ENCODE peak calls at places on chromosomes 2 and 18, in four cellular contexts. One of them, this sample, is unnamed.

GRCh38 chr2:207258191-207258991 is 92.6 kb upstream of the KLF7 start:
- DNase-seq in NB4: peak
- DNase-seq in foreskin keratinocyte: peak
- DNase-seq in body of pancreas: no peak
- DNase-seq in this sample: no peak

GRCh38 chr2:164710252-164710633 is 89.0 kb upstream of the GRB14 start:
- DNase-seq in NB4: no peak
- DNase-seq in foreskin keratinocyte: peak
- DNase-seq in body of pancreas: no peak
- DNase-seq in this sample: no peak

GRCh38 chr2:120830096-120830830 is 94.6 kb downstream of the GLI2 start:
- DNase-seq in NB4: no peak
- DNase-seq in foreskin keratinocyte: no peak
- DNase-seq in body of pancreas: no peak
- DNase-seq in this sample: no peak

GRCh38 chr2:6676245-6676644 is 189.5 kb downstream of the CMPK2 start:
- DNase-seq in NB4: no peak
- DNase-seq in foreskin keratinocyte: peak
- DNase-seq in body of pancreas: no peak
- DNase-seq in this sample: no peak

GRCh38 chr2:189411860-189412259 is 29.4 kb upstream of the WDR75 start:
- DNase-seq in NB4: no peak
- DNase-seq in foreskin keratinocyte: no peak
- DNase-seq in body of pancreas: no peak
- DNase-seq in this sample: no peak

GRCh38 chr2:44929680-44930273 is 11.7 kb upstream of the SIX3 start:
- DNase-seq in NB4: peak
- DNase-seq in foreskin keratinocyte: no peak
- DNase-seq in body of pancreas: no peak
- DNase-seq in this sample: no peak

GRCh38 chr2:148524519-148524919 is 120.0 kb upstream of the EPC2 start:
- DNase-seq in NB4: no peak
- DNase-seq in foreskin keratinocyte: no peak
- DNase-seq in body of pancreas: no peak
- DNase-seq in this sample: no peak

GRCh38 chr2:168495524-168495923 is 39.5 kb downstream of the CERS6 start:
- DNase-seq in NB4: no peak
- DNase-seq in foreskin keratinocyte: no peak
- DNase-seq in body of pancreas: no peak
- DNase-seq in this sample: no peak

GRCh38 chr2:113407446-113408099 is 29.9 kb upstream of the ZNG1B start:
- DNase-seq in NB4: peak
- DNase-seq in foreskin keratinocyte: no peak
- DNase-seq in body of pancreas: no peak
- DNase-seq in this sample: no peak

GRCh38 chr2:149204686-149205085 is 125.7 kb upstream of the LYPD6 start:
- DNase-seq in NB4: no peak
- DNase-seq in foreskin keratinocyte: no peak
- DNase-seq in body of pancreas: no peak
- DNase-seq in this sample: no peak

GRCh38 chr18:48548921-48549320 is 10.1 kb downstream of the CTIF start:
- DNase-seq in NB4: no peak
- DNase-seq in foreskin keratinocyte: no peak
- DNase-seq in body of pancreas: no peak
- DNase-seq in this sample: no peak

GRCh38 chr2:12004713-12005112 is 258.3 kb downstream of the LPIN1 start:
- DNase-seq in NB4: no peak
- DNase-seq in foreskin keratinocyte: no peak
- DNase-seq in body of pancreas: no peak
- DNase-seq in this sample: no peak

GRCh38 chr18:29218101-29218500 is 1041.2 kb upstream of the CDH2 start:
- DNase-seq in NB4: no peak
- DNase-seq in foreskin keratinocyte: no peak
- DNase-seq in body of pancreas: no peak
- DNase-seq in this sample: no peak

GRCh38 chr2:171523969-171524401 is 1.7 kb downstream of the CYBRD1 start:
- DNase-seq in NB4: peak
- DNase-seq in foreskin keratinocyte: peak
- DNase-seq in body of pancreas: no peak
- DNase-seq in this sample: peak

GRCh38 chr2:86225581-86225980 is 26.3 kb downstream of the MRPL35 start:
- DNase-seq in NB4: peak
- DNase-seq in foreskin keratinocyte: no peak
- DNase-seq in body of pancreas: no peak
- DNase-seq in this sample: no peak

GRCh38 chr18:65498605-65499004 is 252.2 kb upstream of the CDH7 start:
- DNase-seq in NB4: no peak
- DNase-seq in foreskin keratinocyte: no peak
- DNase-seq in body of pancreas: no peak
- DNase-seq in this sample: no peak

GRCh38 chr18:46711444-46711863 is 45.4 kb downstream of the ST8SIA5 start:
- DNase-seq in NB4: peak
- DNase-seq in foreskin keratinocyte: no peak
- DNase-seq in body of pancreas: no peak
- DNase-seq in this sample: no peak

GRCh38 chr2:23712756-23713151 is 214.2 kb downstream of the ATAD2B start:
- DNase-seq in NB4: no peak
- DNase-seq in foreskin keratinocyte: no peak
- DNase-seq in body of pancreas: no peak
- DNase-seq in this sample: no peak

GRCh38 chr2:187003038-187003543 is 154.1 kb upstream of the ZSWIM2 start:
- DNase-seq in NB4: no peak
- DNase-seq in foreskin keratinocyte: no peak
- DNase-seq in body of pancreas: no peak
- DNase-seq in this sample: peak

GRCh38 chr2:72803626-72804320 is 22.1 kb downstream of the EXOC6B start:
- DNase-seq in NB4: no peak
- DNase-seq in foreskin keratinocyte: no peak
- DNase-seq in body of pancreas: no peak
- DNase-seq in this sample: no peak

GRCh38 chr2:225824748-225825449 is 425.4 kb downstream of the NYAP2 start:
- DNase-seq in NB4: no peak
- DNase-seq in foreskin keratinocyte: no peak
- DNase-seq in body of pancreas: no peak
- DNase-seq in this sample: no peak

GRCh38 chr2:231396058-231396821 is 730 bp downstream of the B3GNT7 start:
- DNase-seq in NB4: no peak
- DNase-seq in foreskin keratinocyte: no peak
- DNase-seq in body of pancreas: no peak
- DNase-seq in this sample: no peak

GRCh38 chr2:113167115-113167932 is 6.4 kb upstream of the PSD4 start:
- DNase-seq in NB4: peak
- DNase-seq in foreskin keratinocyte: no peak
- DNase-seq in body of pancreas: peak
- DNase-seq in this sample: no peak

GRCh38 chr2:180370476-180371205 is 363.5 kb upstream of the CWC22 start:
- DNase-seq in NB4: no peak
- DNase-seq in foreskin keratinocyte: no peak
- DNase-seq in body of pancreas: no peak
- DNase-seq in this sample: no peak

GRCh38 chr18:61669320-61669719 is 223.5 kb downstream of the RNF152 start:
- DNase-seq in NB4: no peak
- DNase-seq in foreskin keratinocyte: no peak
- DNase-seq in body of pancreas: no peak
- DNase-seq in this sample: no peak

GRCh38 chr2:187499941-187500532 is 52.0 kb upstream of the CALCRL start:
- DNase-seq in NB4: peak
- DNase-seq in foreskin keratinocyte: peak
- DNase-seq in body of pancreas: peak
- DNase-seq in this sample: peak

GRCh38 chr2:98899041-98899702 is 36.9 kb downstream of the CRACDL start:
- DNase-seq in NB4: no peak
- DNase-seq in foreskin keratinocyte: no peak
- DNase-seq in body of pancreas: no peak
- DNase-seq in this sample: no peak

GRCh38 chr2:27407798-27408491 is 1.4 kb downstream of the PPM1G start:
- DNase-seq in NB4: peak
- DNase-seq in foreskin keratinocyte: no peak
- DNase-seq in body of pancreas: no peak
- DNase-seq in this sample: peak

GRCh38 chr2:39379643-39380524 is 57.2 kb downstream of the MAP4K3 start:
- DNase-seq in NB4: peak
- DNase-seq in foreskin keratinocyte: peak
- DNase-seq in body of pancreas: no peak
- DNase-seq in this sample: peak

GRCh38 chr2:157476915-157477709 is 33.2 kb upstream of the CYTIP start:
- DNase-seq in NB4: no peak
- DNase-seq in foreskin keratinocyte: no peak
- DNase-seq in body of pancreas: no peak
- DNase-seq in this sample: no peak

GRCh38 chr2:100755441-100755840 is 64.5 kb upstream of the NPAS2 start:
- DNase-seq in NB4: no peak
- DNase-seq in foreskin keratinocyte: peak
- DNase-seq in body of pancreas: no peak
- DNase-seq in this sample: no peak

GRCh38 chr18:37287601-37288000 is 278.0 kb downstream of the CELF4 start:
- DNase-seq in NB4: no peak
- DNase-seq in foreskin keratinocyte: no peak
- DNase-seq in body of pancreas: no peak
- DNase-seq in this sample: no peak

GRCh38 chr2:202091476-202091875 is 18.4 kb downstream of the KIAA2012 start:
- DNase-seq in NB4: peak
- DNase-seq in foreskin keratinocyte: no peak
- DNase-seq in body of pancreas: no peak
- DNase-seq in this sample: no peak

GRCh38 chr2:116440104-116440653 is 1374.3 kb upstream of the DDX18 start:
- DNase-seq in NB4: no peak
- DNase-seq in foreskin keratinocyte: no peak
- DNase-seq in body of pancreas: no peak
- DNase-seq in this sample: no peak

GRCh38 chr2:197904446-197904845 is 100.1 kb downstream of the PLCL1 start:
- DNase-seq in NB4: peak
- DNase-seq in foreskin keratinocyte: no peak
- DNase-seq in body of pancreas: no peak
- DNase-seq in this sample: no peak

GRCh38 chr2:42054657-42055430 is 7.0 kb downstream of the PKDCC start:
- DNase-seq in NB4: no peak
- DNase-seq in foreskin keratinocyte: no peak
- DNase-seq in body of pancreas: peak
- DNase-seq in this sample: peak
- TF ChIP-seq CTCF in NB4: no peak
- TF ChIP-seq CTCF in foreskin keratinocyte: peak
- TF ChIP-seq CTCF in body of pancreas: peak
- TF ChIP-seq CTCF in this sample: no peak

GRCh38 chr2:174591740-174592139 is 5.9 kb downstream of the WIPF1 start:
- DNase-seq in NB4: no peak
- DNase-seq in foreskin keratinocyte: no peak
- DNase-seq in body of pancreas: no peak
- DNase-seq in this sample: no peak

GRCh38 chr2:174593041-174593440 is 4.6 kb downstream of the WIPF1 start:
- DNase-seq in NB4: no peak
- DNase-seq in foreskin keratinocyte: no peak
- DNase-seq in body of pancreas: no peak
- DNase-seq in this sample: no peak

GRCh38 chr2:174594451-174594850 is 3.2 kb downstream of the WIPF1 start:
- DNase-seq in NB4: no peak
- DNase-seq in foreskin keratinocyte: no peak
- DNase-seq in body of pancreas: no peak
- DNase-seq in this sample: no peak

GRCh38 chr2:174595415-174595814 is 2.2 kb downstream of the WIPF1 start:
- DNase-seq in NB4: peak
- DNase-seq in foreskin keratinocyte: no peak
- DNase-seq in body of pancreas: no peak
- DNase-seq in this sample: no peak

DNA sequence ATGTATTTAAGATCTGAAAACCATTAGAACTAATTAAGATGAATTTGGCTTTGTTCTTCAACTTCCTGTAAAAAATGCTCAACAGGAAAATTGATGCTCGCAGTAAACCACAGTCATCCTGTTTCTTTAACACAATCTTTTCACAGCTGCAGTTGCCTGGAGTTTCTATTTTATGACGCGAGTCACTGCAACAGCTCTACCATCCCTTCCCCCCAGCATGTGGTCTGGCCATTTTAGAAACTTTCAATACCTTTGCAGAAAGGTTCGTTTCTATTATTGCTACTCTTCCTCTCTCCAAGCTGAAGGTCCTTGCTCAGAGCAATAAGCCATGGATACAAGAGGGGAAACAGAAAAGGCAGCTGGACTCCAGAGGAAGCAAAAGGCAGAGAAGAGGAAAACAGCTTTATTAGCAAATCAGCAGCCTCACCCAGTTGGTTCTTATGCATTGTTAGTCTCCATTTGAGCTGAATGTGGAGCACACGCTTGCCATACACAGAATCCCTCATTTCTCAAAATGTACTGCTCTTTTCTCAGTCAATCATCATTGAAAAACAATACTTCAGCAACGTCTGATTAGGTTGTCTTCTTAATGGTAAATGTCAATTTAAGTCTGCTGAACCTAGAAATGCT is 3.9 kb downstream of the WIPF1 start:
- DNase-seq in NB4: peak
- DNase-seq in foreskin keratinocyte: no peak
- DNase-seq in body of pancreas: no peak
- DNase-seq in this sample: no peak
- TF ChIP-seq CTCF in NB4: no peak
- TF ChIP-seq CTCF in foreskin keratinocyte: no peak
- TF ChIP-seq CTCF in body of pancreas: no peak
- TF ChIP-seq CTCF in this sample: no peak

DNA sequence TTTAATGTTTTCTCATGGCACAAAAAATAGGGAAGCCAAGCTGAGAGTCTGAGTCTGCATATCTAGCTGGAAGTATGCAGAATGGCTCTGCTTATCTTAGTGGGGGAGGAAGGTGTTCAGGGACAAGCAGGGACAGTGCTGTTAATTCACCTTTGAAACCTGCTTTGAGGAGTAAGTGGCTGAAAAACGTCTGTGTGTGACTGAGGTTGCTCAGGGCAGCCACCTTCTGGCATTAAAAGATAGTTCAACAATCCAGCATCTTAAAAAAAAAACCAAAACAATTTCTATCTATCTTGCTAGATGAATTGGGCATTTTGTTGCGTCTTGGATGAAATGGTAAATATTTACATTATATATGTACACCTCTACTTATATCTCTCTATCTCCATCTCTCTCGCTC is 2.0 kb upstream of the TRPM8 start:
- DNase-seq in NB4: no peak
- DNase-seq in foreskin keratinocyte: no peak
- DNase-seq in body of pancreas: no peak
- DNase-seq in this sample: no peak
- TF ChIP-seq CTCF in NB4: peak
- TF ChIP-seq CTCF in foreskin keratinocyte: peak
- TF ChIP-seq CTCF in body of pancreas: no peak
- TF ChIP-seq CTCF in this sample: no peak

GRCh38 chr2:236503583-236503982 is 66.0 kb upstream of the ACKR3 start:
- DNase-seq in NB4: no peak
- DNase-seq in foreskin keratinocyte: no peak
- DNase-seq in body of pancreas: no peak
- DNase-seq in this sample: no peak

GRCh38 chr2:236501026-236501425 is 68.6 kb upstream of the ACKR3 start:
- DNase-seq in NB4: no peak
- DNase-seq in foreskin keratinocyte: no peak
- DNase-seq in body of pancreas: no peak
- DNase-seq in this sample: no peak

GRCh38 chr2:236501531-236501930 is 68.1 kb upstream of the ACKR3 start:
- DNase-seq in NB4: no peak
- DNase-seq in foreskin keratinocyte: no peak
- DNase-seq in body of pancreas: no peak
- DNase-seq in this sample: no peak

GRCh38 chr2:236505071-236505470 is 64.6 kb upstream of the ACKR3 start:
- DNase-seq in NB4: no peak
- DNase-seq in foreskin keratinocyte: no peak
- DNase-seq in body of pancreas: no peak
- DNase-seq in this sample: no peak

GRCh38 chr2:236503100-236503499 is 66.5 kb upstream of the ACKR3 start:
- DNase-seq in NB4: no peak
- DNase-seq in foreskin keratinocyte: no peak
- DNase-seq in body of pancreas: no peak
- DNase-seq in this sample: no peak
- TF ChIP-seq CTCF in NB4: no peak
- TF ChIP-seq CTCF in foreskin keratinocyte: peak
- TF ChIP-seq CTCF in body of pancreas: no peak
- TF ChIP-seq CTCF in this sample: no peak

This sample was measured in Calu3.